ENCODE peak calls at places on chromosome 1, in ten cellular contexts. W is stomach, K is suprapubic skin, B is transverse colon, Z is GM12878, L is spleen, R is K562, O is breast epithelium, J is prostate gland, A is HepG2. G is an unnamed sample.

GRCh38 chr1:222241410-222241809 is 306.5 kb downstream of the HHIPL2 start:
- DNase-seq in W (no peak), K (no peak), B (no peak), Z (no peak), L (no peak), R (no peak), O (no peak), J (no peak), A (no peak), G (no peak)

GRCh38 chr1:78758493-78758892 is 108.9 kb downstream of the IFI44 start:
- DNase-seq in W (no peak), K (no peak), B (no peak), Z (no peak), L (no peak), R (no peak), O (no peak), J (no peak), A (no peak), G (no peak)

GRCh38 chr1:161119379-161120061 is 1.6 kb downstream of the NIT1 start:
- DNase-seq in W (no peak), K (no peak), B (peak; percentile 58), Z (no peak), L (no peak), R (peak; percentile 72), O (no peak), J (no peak), A (no peak), G (no peak)

GRCh38 chr1:48055854-48056253 is 58.7 kb upstream of the TRABD2B start:
- DNase-seq in W (no peak), K (no peak), B (no peak), Z (no peak), L (no peak), R (no peak), O (no peak), J (no peak), A (no peak), G (no peak)

GRCh38 chr1:116794804-116795481 is 40.7 kb downstream of the CD2 start:
- DNase-seq in W (no peak), K (no peak), B (no peak), Z (peak; percentile 87), L (no peak), R (no peak), O (no peak), J (no peak), A (no peak), G (no peak)

GRCh38 chr1:208242829-208243521 is 1.2 kb downstream of the PLXNA2 start:
- DNase-seq in W (peak; percentile 53), K (peak; percentile 57), B (peak; percentile 45), Z (no peak), L (peak; percentile 86), R (peak; percentile 45), O (no peak), J (no peak), A (no peak), G (peak; percentile 90)

GRCh38 chr1:90835172-90835660 is 118.1 kb upstream of the BARHL2 start:
- DNase-seq in W (no peak), K (no peak), B (no peak), Z (no peak), L (no peak), R (no peak), O (no peak), J (no peak), A (no peak), G (peak; percentile 85)

GRCh38 chr1:226512076-226512728 is 36.4 kb upstream of the STUM start:
- DNase-seq in W (peak; percentile 1), K (no peak), B (no peak), Z (no peak), L (no peak), R (no peak), O (no peak), J (no peak), A (no peak), G (no peak)

GRCh38 chr1:89760496-89760895 is 60.3 kb upstream of the LRRC8D start:
- DNase-seq in W (no peak), K (no peak), B (no peak), Z (no peak), L (no peak), R (no peak), O (no peak), J (no peak), A (no peak), G (no peak)

GRCh38 chr1:2862441-2863148 is 61.1 kb upstream of the TTC34 start:
- DNase-seq in W (no peak), K (no peak), B (no peak), Z (no peak), L (no peak), R (no peak), O (no peak), J (no peak), A (no peak), G (peak; percentile 43)
- H3K9me3 ChIP-seq in W (no peaks in the 10 kb centered on the region), K (no peaks in the 10 kb centered on the region), B (no peaks in the 10 kb centered on the region), Z (no peaks in the 10 kb centered on the region), L (no peaks in the 10 kb centered on the region), R (no peaks in the 10 kb centered on the region), O (no peaks in the 10 kb centered on the region), J (no peaks in the 10 kb centered on the region), A (no peaks in the 10 kb centered on the region), G (no peaks in the 10 kb centered on the region)

GRCh38 chr1:41241748-41242644 is at the start of gene SCMH1:
- DNase-seq in W (peak; percentile 57), K (peak; percentile 68), B (peak; percentile 56), Z (no peak), L (peak; percentile 90), R (peak; percentile 96), O (no peak), J (peak; percentile 27), A (no peak), G (peak; percentile 92)
- TF ChIP-seq POLR2A in W (no peak), K (no peak), B (no peak), Z (peak; percentile 67), L (no peak), R (peak; percentile 73), O (no peak), J (peak; percentile 9), A (peak; percentile 25), G (no peak)

GRCh38 chr1:94100785-94101612 is 19.9 kb downstream of the ABCA4 start:
- DNase-seq in W (no peak), K (no peak), B (no peak), Z (no peak), L (peak; percentile 44), R (no peak), O (no peak), J (peak; percentile 57), A (no peak), G (no peak)
- TF ChIP-seq POLR2AphosphoS5 in W (no peak), K (no peak), B (peak; percentile 17), Z (no peak), L (no peak), R (no peak), O (no peak), J (peak; percentile 25), A (no peak), G (no peak)

GRCh38 chr1:247054992-247055415 is 23.6 kb downstream of the ZNF670 start:
- DNase-seq in W (peak; percentile 41), K (no peak), B (no peak), Z (no peak), L (no peak), R (no peak), O (no peak), J (no peak), A (peak; percentile 88), G (no peak)
- H3K9me3 ChIP-seq in W (peaks cover 60% of the 10 kb centered on the region), K (peaks cover 25% of the 10 kb centered on the region), B (peaks cover 44% of the 10 kb centered on the region), Z (peaks cover 10% of the 10 kb centered on the region), L (peaks cover 99% of the 10 kb centered on the region), R (peaks cover 27% of the 10 kb centered on the region), O (peaks cover 33% of the 10 kb centered on the region), J (no peaks in the 10 kb centered on the region), A (peaks cover 70% of the 10 kb centered on the region), G (peaks cover 27% of the 10 kb centered on the region)